ENCODE peak calls at places on chromosomes 6 and 20, in five cellular contexts. T, C, J, W and E are unnamed samples.

GRCh38 chr20:62702886-62703852 is 5.5 kb upstream of the NTSR1 start:
- DNase-seq in W (peak; percentile 48), T (peak; percentile 77), C (no peak), J (no peak), E (peak; percentile 92)

GRCh38 chr20:37387519-37388269 is 41.8 kb downstream of the SRC start:
- DNase-seq in C (no peak), W (no peak), T (no peak), J (no peak), E (no peak)

GRCh38 chr6:152142116-152142515 is 334.6 kb downstream of the ESR1 start:
- DNase-seq in J (no peak), T (no peak), C (no peak), W (no peak), E (no peak)

GRCh38 chr6:14396826-14397517 is 279.4 kb downstream of the CD83 start:
- DNase-seq in C (peak; percentile 29), J (peak; percentile 82), W (no peak), T (no peak), E (no peak)

GRCh38 chr6:109772961-109773431 is 81.9 kb downstream of the FIG4 start:
- DNase-seq in W (no peak), T (no peak), C (no peak), J (no peak), E (no peak)

GRCh38 chr6:53888931-53889330 is 94.1 kb downstream of the LRRC1 start:
- DNase-seq in T (no peak), J (no peak), C (no peak), W (no peak), E (no peak)

GRCh38 chr20:31862506-31862905 is 7.8 kb downstream of the DUSP15 start:
- DNase-seq in T (no peak), C (no peak), J (no peak), W (no peak), E (no peak)

GRCh38 chr20:3209946-3210317 is 634 bp downstream of the ITPA start:
- DNase-seq in T (no peak), J (no peak), C (no peak), W (no peak), E (peak; percentile 33)

GRCh38 chr6:111011360-111012142 is 29.7 kb downstream of the RPF2 start:
- DNase-seq in C (peak; percentile 27), T (peak; percentile 30), J (no peak), W (peak; percentile 32), E (peak; percentile 57)

GRCh38 chr6:90000864-90001731 is 106.8 kb downstream of the GJA10 start:
- DNase-seq in T (no peak), J (no peak), W (no peak), C (no peak), E (peak; percentile 6)

GRCh38 chr20:10861086-10861485 is 187.3 kb upstream of the JAG1 start:
- DNase-seq in T (peak; percentile 36), C (no peak), J (no peak), W (no peak), E (no peak)

GRCh38 chr6:157314705-157315321 is 8.5 kb downstream of the TMEM242 start:
- DNase-seq in T (peak; percentile 60), W (peak; percentile 76), C (peak; percentile 45), J (no peak), E (peak; percentile 79)

GRCh38 chr20:18805881-18806280 is 7.7 kb upstream of the SCP2D1 start:
- DNase-seq in C (no peak), T (no peak), J (no peak), W (no peak), E (no peak)

GRCh38 chr20:34037121-34037520 is 43.4 kb downstream of the RALY start:
- DNase-seq in W (no peak), T (no peak), J (no peak), C (no peak), E (no peak)

GRCh38 chr20:5181955-5182354 is 55.1 kb downstream of the CDS2 start:
- DNase-seq in C (no peak), T (peak; percentile 22), J (no peak), W (no peak), E (peak; percentile 36)

GRCh38 chr6:4466260-4466659 is 309.9 kb upstream of the CDYL start:
- DNase-seq in J (no peak), C (no peak), T (no peak), W (no peak), E (peak; percentile 76)

GRCh38 chr6:90466191-90466940 is 120.5 kb downstream of the MAP3K7 start:
- DNase-seq in W (no peak), T (no peak), J (no peak), C (peak; percentile 24), E (no peak)

GRCh38 chr20:51767018-51767866 is 948 bp downstream of the ATP9A start:
- DNase-seq in W (peak; percentile 83), C (peak; percentile 55), J (peak; percentile 67), T (peak; percentile 87), E (peak; percentile 42)

GRCh38 chr6:127791779-127792528 is 108.9 kb downstream of the THEMIS start:
- DNase-seq in T (no peak), C (no peak), W (no peak), J (no peak), E (no peak)

GRCh38 chr6:148382856-148383255 is 40.2 kb downstream of the SASH1 start:
- DNase-seq in T (no peak), W (no peak), C (no peak), J (no peak), E (no peak)

GRCh38 chr6:90328004-90328403 is 31.4 kb upstream of the BACH2 start:
- DNase-seq in C (no peak), W (no peak), T (no peak), J (no peak), E (no peak)

GRCh38 chr6:102026649-102027048 is 633.1 kb downstream of the GRIK2 start:
- DNase-seq in W (no peak), T (peak; percentile 0), J (no peak), C (no peak), E (no peak)

GRCh38 chr20:4613184-4613583 is 108.5 kb upstream of the PRND start:
- DNase-seq in T (no peak), J (no peak), C (no peak), W (no peak), E (no peak)

GRCh38 chr20:50338479-50339195 is 148.0 kb downstream of the CEBPB start:
- DNase-seq in C (peak; percentile 60), J (no peak), T (no peak), W (peak; percentile 49), E (no peak)

GRCh38 chr6:91387290-91388062 is 800.6 kb upstream of the MAP3K7 start:
- DNase-seq in W (no peak), T (no peak), C (no peak), J (peak; percentile 39), E (no peak)

GRCh38 chr6:79613912-79614311 is 17.2 kb upstream of the SH3BGRL2 start:
- DNase-seq in C (no peak), W (no peak), J (no peak), T (no peak), E (no peak)

GRCh38 chr6:158485411-158485810 is 74.5 kb upstream of the TMEM181 start:
- DNase-seq in C (no peak), J (no peak), W (no peak), T (no peak), E (no peak)

GRCh38 chr20:57059055-57059617 is 207.3 kb downstream of the BMP7 start:
- DNase-seq in W (no peak), T (no peak), C (no peak), J (no peak), E (no peak)

GRCh38 chr6:8315154-8315553 is 120.2 kb downstream of the SLC35B3 start:
- DNase-seq in C (no peak), J (no peak), T (no peak), W (no peak), E (no peak)

GRCh38 chr6:159880412-159880811 is 10.4 kb upstream of the MAS1 start:
- DNase-seq in J (no peak), C (no peak), T (no peak), W (no peak), E (no peak)

GRCh38 chr6:46510656-46511055 is 19.4 kb upstream of the RCAN2 start:
- DNase-seq in W (no peak), T (no peak), C (no peak), J (no peak), E (no peak)

GRCh38 chr6:169098136-169098535 is 155.5 kb downstream of the THBS2 start:
- DNase-seq in C (no peak), T (no peak), W (no peak), J (no peak), E (no peak)

GRCh38 chr6:169097336-169098052 is 156.2 kb downstream of the THBS2 start:
- DNase-seq in T (no peak), C (no peak), J (no peak), W (no peak), E (no peak)

GRCh38 chr6:169101981-169102380 is 151.7 kb downstream of the THBS2 start:
- DNase-seq in C (no peak), W (no peak), J (no peak), T (no peak), E (no peak)

GRCh38 chr6:169099411-169100202 is 154.0 kb downstream of the THBS2 start:
- DNase-seq in T (peak; percentile 50), W (peak; percentile 11), C (no peak), J (no peak), E (no peak)

GRCh38 chr6:169101036-169101805 is 152.4 kb downstream of the THBS2 start:
- DNase-seq in T (no peak), J (no peak), W (no peak), C (no peak), E (no peak)
- H3K4me1 ChIP-seq in T (peaks cover 8% of the 10 kb centered on the region), J (peaks cover 4% of the 10 kb centered on the region), W (no peaks in the 10 kb centered on the region), C (no peaks in the 10 kb centered on the region), E (no peaks in the 10 kb centered on the region)

DNA sequence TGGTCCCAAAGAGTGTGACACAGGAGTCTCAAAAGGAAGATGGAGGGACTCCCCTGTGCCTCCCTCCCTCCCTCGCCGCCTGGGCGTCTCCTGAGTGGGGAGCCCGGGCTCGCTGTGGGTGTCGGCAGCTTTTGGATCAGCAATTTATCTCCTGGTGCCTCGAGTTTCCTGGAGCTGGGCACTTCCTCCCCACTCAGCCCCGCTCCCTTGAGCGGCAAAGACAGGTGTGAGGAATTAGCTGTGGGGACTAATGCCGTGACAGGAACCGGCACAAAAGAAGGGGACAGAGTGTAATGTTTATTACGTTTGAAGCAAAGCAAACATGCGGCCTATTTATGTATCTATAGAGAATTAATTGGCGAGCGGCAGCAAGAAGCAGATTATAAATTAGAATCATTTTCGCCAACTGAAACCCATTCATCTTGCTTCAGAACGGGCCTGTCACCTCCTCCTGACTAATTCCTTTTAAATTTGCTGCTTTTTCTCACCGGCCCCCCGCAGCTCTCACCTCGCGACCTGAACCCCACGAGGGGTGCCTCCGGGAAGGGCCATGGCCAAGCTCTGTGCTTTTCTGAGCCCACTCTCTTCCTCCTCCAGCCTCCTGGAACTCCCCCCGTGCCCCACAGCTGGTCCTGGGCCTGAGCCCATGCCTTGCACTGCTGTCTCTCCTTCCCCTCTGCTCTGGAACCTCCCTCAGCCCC is 8.8 kb upstream of the CDH22 start:
- DNase-seq in W (no peak), T (no peak), J (no peak), C (no peak), E (no peak)
- TF ChIP-seq JUN in W (no peak), T (no peak), J (no peak), C (no peak), E (no peak)

GRCh38 chr20:64212750-64213149 is 42.8 kb upstream of the PCMTD2 start:
- DNase-seq in T (no peak), J (no peak), W (no peak), C (no peak), E (no peak)
- H3K4me1 ChIP-seq in T (no peaks in the 10 kb centered on the region), J (no peaks in the 10 kb centered on the region), W (peaks cover 57% of the 10 kb centered on the region), C (peaks cover 9% of the 10 kb centered on the region), E (no peaks in the 10 kb centered on the region)

DNA sequence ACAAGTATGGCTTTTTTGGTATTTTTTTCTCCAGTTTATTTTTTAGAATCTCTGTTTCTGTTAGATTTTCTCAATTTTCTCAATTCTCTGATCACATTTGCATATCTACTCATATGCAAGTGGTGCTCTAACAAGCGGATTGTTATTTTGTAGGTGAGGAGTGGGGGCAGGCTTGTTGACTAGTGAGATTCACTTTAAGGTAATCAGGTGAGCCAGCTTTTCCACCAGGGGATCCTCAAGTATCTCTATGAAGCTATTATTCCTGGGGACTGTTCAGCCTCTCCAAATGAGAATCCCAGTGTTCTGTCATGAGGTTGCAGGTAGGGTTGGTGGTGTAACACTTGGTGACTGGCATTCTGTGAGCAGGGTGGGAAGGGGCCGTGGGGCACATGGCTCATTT is 274.3 kb upstream of the FERMT1 start:
- DNase-seq in C (no peak), T (no peak), J (no peak), W (no peak), E (no peak)
- TF ChIP-seq JUN in C (no peak), T (no peak), J (no peak), W (no peak), E (no peak)